ENCODE peak calls at places on chromosomes 5 and 9, in five cellular contexts. E is tibial nerve; T is stimulated activated naive CD8-positive, alpha-beta T cell treated with anti-CD3 and anti-CD28 coated beads, Interleukin-15, amount 100 ng/mL, for 72 hours; S is ureter; L is uterus. O is an unnamed sample.

GRCh38 chr5:138662599-138662998 is 87.4 kb upstream of the HSPA9 start:
- DNase-seq in E (no peak), T (no peak), S (no peak), L (no peak), O (no peak)

GRCh38 chr9:3963266-3964019 is 336.4 kb downstream of the GLIS3 start:
- DNase-seq in E (no peak), T (no peak), S (peak; percentile 48), L (peak; percentile 55), O (peak; percentile 90)

GRCh38 chr5:131536849-131537448 is 98.1 kb downstream of the RAPGEF6 start:
- DNase-seq in E (no peak), T (no peak), S (no peak), L (no peak), O (no peak)

GRCh38 chr5:157516626-157517325 is 56.8 kb downstream of the NIPAL4 start:
- DNase-seq in E (no peak), T (no peak), S (peak; percentile 66), L (peak; percentile 80), O (peak; percentile 69)

GRCh38 chr9:120308495-120308894 is 271.5 kb downstream of the CDK5RAP2 start:
- DNase-seq in E (no peak), T (no peak), S (no peak), L (no peak), O (no peak)

GRCh38 chr9:77449177-77450092 is 198.7 kb downstream of the GNA14 start:
- DNase-seq in E (no peak), T (no peak), S (no peak), L (no peak), O (peak; percentile 11)

GRCh38 chr9:133334161-133334560 is 1.8 kb downstream of the SURF6 start:
- DNase-seq in E (no peak), T (no peak), S (peak; percentile 66), L (peak; percentile 6), O (peak; percentile 28)

GRCh38 chr5:94266170-94266569 is 352.2 kb downstream of the KIAA0825 start:
- DNase-seq in E (no peak), T (no peak), S (no peak), L (no peak), O (no peak)

GRCh38 chr9:111743275-111743674 is 51.5 kb downstream of the SHOC1 start:
- DNase-seq in E (no peak), T (peak; percentile 67), S (no peak), L (no peak), O (peak; percentile 88)

GRCh38 chr9:127904518-127904887 is 5.1 kb upstream of the ST6GALNAC6 start:
- DNase-seq in E (no peak), T (peak; percentile 33), S (peak; percentile 88), L (peak; percentile 62), O (no peak)

GRCh38 chr5:131749138-131749537 is 47.7 kb downstream of the FNIP1 start:
- DNase-seq in E (no peak), T (no peak), S (no peak), L (no peak), O (peak; percentile 73)

GRCh38 chr5:117486879-117487391 is 912.3 kb upstream of the SEMA6A start:
- DNase-seq in E (no peak), T (no peak), S (no peak), L (no peak), O (no peak)

GRCh38 chr9:5336683-5337082 is 3.0 kb downstream of the RLN1 start:
- DNase-seq in E (no peak), T (peak; percentile 13), S (no peak), L (no peak), O (no peak)

GRCh38 chr5:132849347-132849746 is 16.9 kb downstream of the GDF9 start:
- DNase-seq in E (no peak), T (no peak), S (no peak), L (no peak), O (no peak)

GRCh38 chr5:110900829-110901228 is 162.0 kb downstream of the SLC25A46 start:
- DNase-seq in E (no peak), T (no peak), S (no peak), L (no peak), O (peak; percentile 96)

GRCh38 chr5:90558344-90559192 is at the start of gene ADGRV1:
- DNase-seq in E (no peak), T (peak; percentile 10), S (no peak), L (peak; percentile 37), O (peak; percentile 99)